ENCODE peak calls at places on chromosomes 1 and 21, in four cellular contexts. A is Panc1, P is K562, V is HepG2. H is an unnamed sample.

GRCh38 chr1:202577381-202577780 is 132.9 kb downstream of the SYT2 start:
- DNase-seq in A (no peak), P (peak), V (no peak), H (no peak)

GRCh38 chr1:149849947-149850360 is 49.4 kb upstream of the BOLA1 start:
- DNase-seq in A (no peak), P (peak), V (no peak), H (no peak)

GRCh38 chr1:171217658-171218443 is 30.4 kb upstream of the FMO1 start:
- DNase-seq in A (no peak), P (no peak), V (no peak), H (no peak)

GRCh38 chr1:150065184-150065871 is 2.2 kb upstream of the VPS45 start:
- DNase-seq in A (no peak), P (peak), V (no peak), H (peak)

GRCh38 chr1:96464991-96465875 is 256.4 kb upstream of the PTBP2 start:
- DNase-seq in A (no peak), P (no peak), V (no peak), H (no peak)

GRCh38 chr1:36920371-36920770 is 113.9 kb downstream of the GRIK3 start:
- DNase-seq in A (no peak), P (no peak), V (no peak), H (no peak)

GRCh38 chr1:232423591-232423990 is 206.3 kb downstream of the SIPA1L2 start:
- DNase-seq in A (no peak), P (no peak), V (no peak), H (no peak)

GRCh38 chr1:184025242-184025675 is 12.3 kb downstream of the COLGALT2 start:
- DNase-seq in A (no peak), P (no peak), V (peak), H (no peak)

GRCh38 chr1:61221642-61222041 is 139.3 kb downstream of the NFIA start:
- DNase-seq in A (no peak), P (no peak), V (peak), H (no peak)

GRCh38 chr1:22275626-22276395 is 132.9 kb upstream of the WNT4 start:
- DNase-seq in A (peak), P (peak), V (no peak), H (peak)

GRCh38 chr1:17553970-17554369 is 14.5 kb downstream of the ARHGEF10L start:
- DNase-seq in A (no peak), P (no peak), V (no peak), H (peak)

GRCh38 chr1:180548686-180549326 is 10.0 kb upstream of the OVAAL start:
- DNase-seq in A (no peak), P (no peak), V (no peak), H (no peak)

GRCh38 chr1:85320371-85321131 is 44.1 kb upstream of the BCL10 start:
- DNase-seq in A (no peak), P (no peak), V (no peak), H (no peak)

GRCh38 chr1:67401443-67401842 is 28.8 kb downstream of the SERBP1 start:
- DNase-seq in A (no peak), P (no peak), V (no peak), H (no peak)

GRCh38 chr1:99457381-99458165 is 188.3 kb upstream of the PALMD start:
- DNase-seq in A (no peak), P (no peak), V (no peak), H (no peak)

GRCh38 chr1:90474731-90475130 is 242.4 kb downstream of the BARHL2 start:
- DNase-seq in A (no peak), P (no peak), V (no peak), H (no peak)

GRCh38 chr1:3545363-3546047 is 65.8 kb downstream of the MEGF6 start:
- DNase-seq in A (no peak), P (no peak), V (no peak), H (no peak)

GRCh38 chr1:181100015-181100905 is 11.8 kb downstream of the IER5 start:
- DNase-seq in A (no peak), P (no peak), V (peak), H (no peak)

GRCh38 chr1:199101635-199102034 is 462.8 kb downstream of the PTPRC start:
- DNase-seq in A (no peak), P (no peak), V (no peak), H (no peak)
- TF ChIP-seq TCF7L2 in A (no peak), P (no peak), V (no peak), H (no peak)

GRCh38 chr1:38055398-38055797 is 8.8 kb upstream of the POU3F1 start:
- DNase-seq in A (no peak), P (no peak), V (no peak), H (no peak)

GRCh38 chr1:38053416-38054091 is 7.0 kb upstream of the POU3F1 start:
- DNase-seq in A (no peak), P (no peak), V (no peak), H (no peak)

GRCh38 chr1:38050397-38051141 is 4.0 kb upstream of the POU3F1 start:
- DNase-seq in A (no peak), P (no peak), V (no peak), H (no peak)

GRCh38 chr1:38055965-38056364 is 9.4 kb upstream of the POU3F1 start:
- DNase-seq in A (no peak), P (no peak), V (no peak), H (no peak)

DNA sequence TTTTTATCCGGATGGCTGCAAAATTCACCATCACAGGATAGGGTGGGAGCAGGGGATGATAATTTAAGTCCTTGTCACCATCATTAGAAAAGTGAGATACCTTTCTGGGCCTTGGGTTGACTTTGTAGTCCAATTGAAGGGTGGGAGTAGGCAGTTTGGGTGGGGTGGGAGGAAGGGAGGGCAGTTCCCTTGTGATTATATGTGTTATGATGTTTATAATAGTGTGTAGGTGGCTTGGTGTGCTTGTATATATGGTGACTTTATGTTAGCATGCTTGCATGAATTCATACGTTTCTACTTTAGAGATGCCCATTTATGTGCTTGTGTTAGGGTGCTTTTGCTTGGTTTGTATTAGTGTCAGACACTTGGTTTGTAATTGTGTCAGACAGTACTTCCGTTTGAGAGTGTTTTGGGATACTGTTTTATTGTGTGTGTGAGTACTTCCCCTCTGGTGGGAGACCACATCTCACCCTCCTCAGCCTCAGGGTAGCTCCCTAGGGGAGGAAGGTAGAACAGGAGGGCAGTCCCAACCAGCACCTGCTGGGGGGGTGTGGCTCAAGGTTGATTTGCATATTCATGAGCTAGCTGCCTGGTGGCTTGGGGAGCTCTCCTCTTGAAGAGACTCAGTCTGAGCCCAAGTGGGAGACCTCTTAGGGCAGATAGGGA is 6.3 kb upstream of the POU3F1 start:
- DNase-seq in A (no peak), P (peak), V (no peak), H (no peak)
- TF ChIP-seq TCF7L2 in A (no peak), P (no peak), V (no peak), H (no peak)

GRCh38 chr1:174989540-174990181 is 10.1 kb upstream of the CACYBP start:
- DNase-seq in A (no peak), P (no peak), V (no peak), H (no peak)
- TF ChIP-seq TCF7L2 in A (no peak), P (no peak), V (no peak), H (no peak)

GRCh38 chr1:215052256-215052655 is 30.3 kb upstream of the KCNK2 start:
- DNase-seq in A (no peak), P (no peak), V (no peak), H (no peak)
- TF ChIP-seq TCF7L2 in A (no peak), P (no peak), V (no peak), H (no peak)

GRCh38 chr21:38769253-38769780 is 36.4 kb upstream of the ETS2 start:
- DNase-seq in A (peak), P (no peak), V (no peak), H (no peak)
- TF ChIP-seq TCF7L2 in A (no peak), P (no peak), V (no peak), H (no peak)

GRCh38 chr21:41770901-41771624 is 4.2 kb upstream of the RIPK4 start:
- DNase-seq in A (no peak), P (no peak), V (no peak), H (no peak)
- TF ChIP-seq TCF7L2 in A (no peak), P (no peak), V (no peak), H (no peak)